ENCODE peak calls at places on chromosomes 4 and X, in ten cellular contexts. V is heart right ventricle, U is colonic mucosa, D is tibial nerve, Q is IMR-90, F is upper lobe of right lung, G is right lobe of liver, R is OCI-LY7, H is small intestine, W is A549. A is an unnamed sample.

GRCh38 chr4:156581693-156582092 is 389.9 kb downstream of the PDGFC start:
- DNase-seq in V (no peak), U (no peak), D (no peak), Q (no peak), F (no peak), G (no peak), R (no peak), H (peak; percentile 47), W (no peak), A (no peak)

GRCh38 chr4:8568068-8568668 is 12.0 kb upstream of the GPR78 start:
- DNase-seq in V (no peak), U (no peak), D (no peak), Q (peak; percentile 7), F (no peak), G (no peak), R (no peak), H (no peak), W (no peak), A (no peak)

GRCh38 chr4:170374770-170375169 is 285.0 kb upstream of the AADAT start:
- DNase-seq in V (no peak), U (peak; percentile 40), D (no peak), Q (no peak), F (no peak), G (peak; percentile 63), R (peak; percentile 32), H (peak; percentile 52), W (peak; percentile 33), A (no peak)

GRCh38 chrX:101230636-101231035 is 11.1 kb downstream of the DRP2 start:
- DNase-seq in V (no peak), U (no peak), D (no peak), Q (peak; percentile 51), F (no peak), G (no peak), R (no peak), H (no peak), W (no peak), A (no peak)

GRCh38 chr4:156971168-156971601 is 414 bp downstream of the PDGFC start:
- DNase-seq in V (peak; percentile 23), U (peak; percentile 44), D (peak; percentile 19), Q (no peak), F (peak; percentile 74), G (peak; percentile 62), R (no peak), H (no peak), W (no peak), A (no peak)

GRCh38 chrX:10549280-10549679 is 71.1 kb downstream of the MID1 start:
- DNase-seq in V (no peak), U (peak; percentile 73), D (no peak), Q (no peak), F (no peak), G (no peak), R (no peak), H (peak; percentile 37), W (no peak), A (no peak)

GRCh38 chr4:24683116-24683515 is 98.8 kb upstream of the DHX15 start:
- DNase-seq in V (no peak), U (no peak), D (no peak), Q (no peak), F (no peak), G (no peak), R (no peak), H (no peak), W (no peak), A (no peak)

GRCh38 chr4:176538217-176538925 is 218.6 kb downstream of the SPCS3 start:
- DNase-seq in V (no peak), U (no peak), D (no peak), Q (peak; percentile 96), F (no peak), G (no peak), R (no peak), H (no peak), W (peak; percentile 46), A (no peak)

DNA sequence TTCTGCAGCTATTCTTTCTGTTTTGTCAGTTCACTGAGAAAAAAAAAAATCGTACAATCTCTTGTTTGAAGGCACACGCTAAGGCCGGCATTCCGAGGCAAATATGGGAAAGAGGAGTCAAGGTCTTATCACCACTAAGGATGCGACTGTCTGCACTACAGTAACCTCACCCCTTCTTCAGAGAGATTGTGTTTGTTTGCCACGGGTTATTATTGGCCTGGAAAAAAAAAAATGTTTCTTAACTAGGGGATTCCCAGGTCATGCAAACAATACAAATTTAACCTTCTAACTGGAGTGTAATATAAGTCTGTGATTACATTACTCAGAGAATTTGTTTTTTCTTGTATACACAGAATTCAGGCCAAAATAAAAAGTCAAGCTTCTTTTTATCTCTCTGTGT is 168.3 kb downstream of the TMA16 start:
- DNase-seq in V (no peak), U (no peak), D (no peak), Q (no peak), F (no peak), G (no peak), R (peak; percentile 59), H (no peak), W (no peak), A (no peak)
- H3K4me1 ChIP-seq in V (no peaks in the 10 kb centered on the region), U (no peaks in the 10 kb centered on the region), D (no peaks in the 10 kb centered on the region), Q (no peaks in the 10 kb centered on the region), F (no peaks in the 10 kb centered on the region), G (no peaks in the 10 kb centered on the region), R (peaks cover 69% of the 10 kb centered on the region), H (no peaks in the 10 kb centered on the region), W (no peaks in the 10 kb centered on the region), A (peaks cover 35% of the 10 kb centered on the region)

DNA sequence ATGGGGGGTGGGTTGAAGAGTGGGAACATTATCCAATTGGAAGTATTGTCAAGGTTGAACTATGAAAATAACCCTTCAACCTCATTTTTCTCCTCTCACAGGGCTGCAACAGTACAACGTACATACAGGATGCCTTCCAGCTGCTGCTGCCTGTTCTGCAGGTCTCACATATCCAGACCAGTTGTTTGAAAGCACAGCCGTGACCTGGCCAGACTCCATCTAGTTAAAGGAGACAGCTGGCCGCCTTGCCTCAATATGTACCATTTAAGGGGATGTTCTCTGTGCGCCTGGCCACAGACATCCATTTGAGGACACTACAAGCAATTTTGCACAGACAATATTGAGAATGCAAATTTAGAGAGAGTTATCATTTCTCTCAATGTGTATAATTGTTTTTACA is 75.7 kb downstream of the FAM114A1 start:
- DNase-seq in V (peak; percentile 39), U (peak; percentile 45), D (no peak), Q (peak; percentile 85), F (no peak), G (no peak), R (no peak), H (no peak), W (no peak), A (no peak)
- H3K4me1 ChIP-seq in V (peaks cover 9% of the 10 kb centered on the region), U (no peaks in the 10 kb centered on the region), D (no peaks in the 10 kb centered on the region), Q (peaks cover 29% of the 10 kb centered on the region), F (no peaks in the 10 kb centered on the region), G (peaks cover 13% of the 10 kb centered on the region), R (no peaks in the 10 kb centered on the region), H (no peaks in the 10 kb centered on the region), W (peaks cover 4% of the 10 kb centered on the region), A (no peaks in the 10 kb centered on the region)

DNA sequence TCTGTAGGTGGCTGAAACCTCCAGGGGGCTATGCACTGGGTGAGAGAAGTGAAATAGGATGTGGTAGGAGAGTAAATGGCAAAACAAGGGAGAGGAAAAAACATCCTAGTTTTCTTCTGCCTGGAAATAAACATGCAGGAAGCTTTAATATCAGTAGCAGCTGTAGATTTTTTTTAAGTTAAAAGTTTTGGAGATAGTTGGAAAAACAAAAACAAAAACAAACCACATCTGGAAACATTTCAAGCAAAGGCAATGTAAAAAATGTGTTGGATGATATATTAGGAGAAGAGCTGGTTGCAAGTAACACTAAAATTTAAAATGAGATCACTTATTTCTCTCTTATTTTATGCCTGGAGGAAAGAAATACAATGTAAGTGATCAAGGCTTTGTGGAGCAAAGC is 388.0 kb downstream of the SPRY1 start:
- DNase-seq in V (no peak), U (no peak), D (no peak), Q (no peak), F (no peak), G (no peak), R (no peak), H (no peak), W (no peak), A (no peak)
- H3K4me1 ChIP-seq in V (peaks cover 46% of the 10 kb centered on the region), U (no peaks in the 10 kb centered on the region), D (no peaks in the 10 kb centered on the region), Q (peaks cover 21% of the 10 kb centered on the region), F (peaks cover 8% of the 10 kb centered on the region), G (no peaks in the 10 kb centered on the region), R (no peaks in the 10 kb centered on the region), H (no peaks in the 10 kb centered on the region), W (no peaks in the 10 kb centered on the region), A (no peaks in the 10 kb centered on the region)

DNA sequence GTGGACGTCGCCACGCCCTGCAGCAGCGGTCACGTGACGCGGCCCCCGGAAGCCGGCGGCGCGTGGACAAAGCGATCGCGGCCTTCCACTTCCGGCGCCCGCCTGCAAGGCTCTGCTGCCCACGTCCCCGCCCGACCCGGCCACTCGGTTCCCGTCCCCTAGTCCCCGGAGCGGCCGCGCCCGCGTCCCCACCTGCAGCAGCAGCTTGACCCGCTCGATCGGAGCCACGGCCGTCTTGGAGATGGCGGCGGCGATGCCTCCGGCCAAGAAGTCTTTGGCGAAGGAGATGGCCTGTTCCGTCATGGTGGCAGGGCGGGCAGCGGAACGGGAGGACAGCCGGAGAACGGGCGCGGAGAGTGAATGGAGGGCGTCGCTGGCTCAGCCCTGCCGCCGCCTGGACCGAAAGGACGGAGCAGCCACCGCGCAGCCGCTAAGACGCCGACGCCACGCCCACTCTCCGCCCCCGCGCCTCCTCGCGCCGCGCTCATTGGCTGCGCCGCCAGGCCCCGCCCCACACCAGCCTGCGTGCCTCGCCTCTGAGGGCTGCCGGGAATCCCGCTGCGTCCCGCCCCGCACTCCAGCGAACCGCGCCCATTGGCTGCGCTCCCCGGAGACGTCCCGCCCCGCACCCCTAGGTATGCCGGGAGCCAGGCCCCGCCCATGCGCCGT is at the start of gene SLC25A6:
- DNase-seq in V (peak; percentile 100), U (peak; percentile 99), D (peak; percentile 96), Q (peak; percentile 95), F (peak; percentile 100), G (peak; percentile 100), R (peak; percentile 99), H (peak; percentile 98), W (peak; percentile 98), A (peak; percentile 100)
- H3K4me1 ChIP-seq in V (peaks cover 65% of the 10 kb centered on the region), U (peaks cover 5% of the 10 kb centered on the region), D (no peaks in the 10 kb centered on the region), Q (no peaks in the 10 kb centered on the region), F (peaks cover 38% of the 10 kb centered on the region), G (peaks cover 28% of the 10 kb centered on the region), R (peaks cover 29% of the 10 kb centered on the region), H (no peaks in the 10 kb centered on the region), W (peaks cover 42% of the 10 kb centered on the region), A (peaks cover 25% of the 10 kb centered on the region)

GRCh38 chr4:10025230-10025806 is 4.0 kb upstream of the SLC2A9 start:
- DNase-seq in V (no peak), U (no peak), D (no peak), Q (no peak), F (no peak), G (no peak), R (no peak), H (no peak), W (no peak), A (no peak)
- H3K4me1 ChIP-seq in V (peaks cover 34% of the 10 kb centered on the region), U (no peaks in the 10 kb centered on the region), D (no peaks in the 10 kb centered on the region), Q (peaks cover 14% of the 10 kb centered on the region), F (peaks cover 23% of the 10 kb centered on the region), G (peaks cover 31% of the 10 kb centered on the region), R (no peaks in the 10 kb centered on the region), H (no peaks in the 10 kb centered on the region), W (peaks cover 12% of the 10 kb centered on the region), A (no peaks in the 10 kb centered on the region)